ENCODE peak calls at places on chromosomes 1 and 21, in seven cellular contexts. M, C, Q, H, Z, K and F are unnamed samples.

GRCh38 chr1:222817529-222817928 is 2.7 kb downstream of the DISP1 start:
- DNase-seq in M (no peak), C (peak), Q (no peak), H (peak), Z (no peak), K (no peak), F (no peak)

GRCh38 chr1:165610866-165611265 is 20.2 kb upstream of the MGST3 start:
- DNase-seq in M (no peak), C (no peak), Q (no peak), H (no peak), Z (no peak), K (no peak), F (no peak)

GRCh38 chr1:37423810-37424209 is 50.6 kb upstream of the ZC3H12A start:
- DNase-seq in M (no peak), C (no peak), Q (no peak), H (no peak), Z (no peak), K (no peak), F (no peak)

GRCh38 chr1:143720087-143721023 is 251.4 kb downstream of the FAM72C start:
- DNase-seq in M (no peak), C (peak), Q (peak), H (peak), Z (no peak), K (peak), F (no peak)

GRCh38 chr1:92439291-92439690 is 47.4 kb downstream of the GFI1 start:
- DNase-seq in M (no peak), C (no peak), Q (no peak), H (no peak), Z (no peak), K (no peak), F (no peak)

GRCh38 chr1:89633745-89634625 is 1.1 kb downstream of the LRRC8C start:
- DNase-seq in M (no peak), C (peak), Q (no peak), H (peak), Z (no peak), K (peak), F (no peak)

GRCh38 chr1:186680031-186681012 is at the start of gene PTGS2:
- DNase-seq in M (no peak), C (peak), Q (peak), H (peak), Z (peak), K (peak), F (no peak)

GRCh38 chr1:52141513-52142219 is at the start of gene ZFYVE9:
- DNase-seq in M (peak), C (peak), Q (no peak), H (peak), Z (peak), K (peak), F (peak)

GRCh38 chr21:34510148-34511142 is 1.6 kb downstream of the KCNE1 start:
- DNase-seq in M (no peak), C (peak), Q (peak), H (peak), Z (no peak), K (peak), F (no peak)

GRCh38 chr1:119449964-119450363 is 35.0 kb downstream of the HSD3B2 start:
- DNase-seq in M (no peak), C (no peak), Q (no peak), H (no peak), Z (no peak), K (no peak), F (no peak)

GRCh38 chr1:201649776-201650607 is 111.1 kb downstream of the NAV1 start:
- DNase-seq in M (no peak), C (peak), Q (no peak), H (peak), Z (no peak), K (no peak), F (no peak)

GRCh38 chr1:47222476-47222875 is 9.5 kb downstream of the TAL1 start:
- DNase-seq in M (no peak), C (no peak), Q (no peak), H (no peak), Z (no peak), K (no peak), F (no peak)

GRCh38 chr1:64121766-64122385 is 81.5 kb upstream of the UBE2U start:
- DNase-seq in M (no peak), C (no peak), Q (no peak), H (no peak), Z (no peak), K (no peak), F (no peak)

GRCh38 chr1:22221233-22221780 is 78.4 kb upstream of the WNT4 start:
- DNase-seq in M (no peak), C (no peak), Q (no peak), H (no peak), Z (no peak), K (no peak), F (no peak)

GRCh38 chr1:183804916-183805734 is at the start of gene RGL1:
- DNase-seq in M (no peak), C (peak), Q (peak), H (peak), Z (peak), K (no peak), F (no peak)

GRCh38 chr1:236795757-236796719 is 946 bp downstream of the MTR start:
- DNase-seq in M (peak), C (peak), Q (no peak), H (peak), Z (peak), K (peak), F (no peak)

GRCh38 chr1:158020877-158021630 is 27.6 kb downstream of the KIRREL1 start:
- DNase-seq in M (no peak), C (no peak), Q (no peak), H (peak), Z (no peak), K (peak), F (no peak)

GRCh38 chr1:29529677-29530278 is 293.5 kb downstream of the PTPRU start:
- DNase-seq in M (no peak), C (no peak), Q (no peak), H (no peak), Z (no peak), K (no peak), F (no peak)

GRCh38 chr1:62782197-62782886 is 1.6 kb upstream of the ATG4C start:
- DNase-seq in M (no peak), C (peak), Q (no peak), H (peak), Z (no peak), K (peak), F (no peak)

GRCh38 chr1:230064283-230064682 is 2.8 kb upstream of the GALNT2 start:
- DNase-seq in M (no peak), C (no peak), Q (no peak), H (no peak), Z (no peak), K (no peak), F (no peak)

GRCh38 chr1:245512980-245513578 is 358.3 kb downstream of the KIF26B start:
- DNase-seq in M (no peak), C (peak), Q (no peak), H (peak), Z (no peak), K (peak), F (no peak)

GRCh38 chr1:63746129-63746864 is 27.5 kb upstream of the ROR1 start:
- DNase-seq in M (no peak), C (peak), Q (no peak), H (peak), Z (no peak), K (no peak), F (no peak)

GRCh38 chr1:235918032-235918431 is 51.3 kb upstream of the LYST start:
- DNase-seq in M (no peak), C (no peak), Q (no peak), H (no peak), Z (no peak), K (no peak), F (no peak)

GRCh38 chr1:115969509-115969908 is 6.8 kb upstream of the SLC22A15 start:
- DNase-seq in M (no peak), C (no peak), Q (no peak), H (peak), Z (no peak), K (peak), F (no peak)

GRCh38 chr21:30580132-30580531 is 10.1 kb downstream of the KRTAP22-2 start:
- DNase-seq in M (no peak), C (no peak), Q (no peak), H (no peak), Z (no peak), K (no peak), F (no peak)

GRCh38 chr1:96968582-96969378 is 247.2 kb downstream of the PTBP2 start:
- DNase-seq in M (no peak), C (peak), Q (no peak), H (peak), Z (no peak), K (no peak), F (no peak)

GRCh38 chr1:114153621-114154145 is at the start of gene SYT6:
- DNase-seq in M (no peak), C (no peak), Q (no peak), H (no peak), Z (no peak), K (no peak), F (no peak)

GRCh38 chr21:29080454-29080930 is 7.0 kb upstream of the CCT8 start:
- DNase-seq in M (no peak), C (no peak), Q (no peak), H (no peak), Z (peak), K (peak), F (no peak)

GRCh38 chr1:234866007-234866866 is 256.3 kb upstream of the IRF2BP2 start:
- DNase-seq in M (no peak), C (peak), Q (no peak), H (peak), Z (no peak), K (no peak), F (no peak)

GRCh38 chr1:161044908-161045748 is 649 bp downstream of the USF1 start:
- DNase-seq in M (peak), C (peak), Q (peak), H (peak), Z (peak), K (peak), F (peak)

GRCh38 chr1:20485527-20486456 is at the start of gene CAMK2N1:
- DNase-seq in M (peak), C (peak), Q (no peak), H (peak), Z (peak), K (no peak), F (peak)

GRCh38 chr1:1763657-1764621 is 14.3 kb downstream of the NADK start:
- DNase-seq in M (no peak), C (peak), Q (peak), H (peak), Z (no peak), K (peak), F (no peak)

GRCh38 chr1:75632350-75632949 is 21.5 kb upstream of the SLC44A5 start:
- DNase-seq in M (no peak), C (peak), Q (no peak), H (peak), Z (no peak), K (peak), F (no peak)

GRCh38 chr1:172180886-172181285 is 239.6 kb upstream of the C1orf105 start:
- DNase-seq in M (no peak), C (peak), Q (no peak), H (peak), Z (peak), K (no peak), F (peak)